ENCODE peak calls at places on chromosomes 6 and 20, in six cellular contexts. M is IMR-90; C is uterus; R is PC-3; Q is lower lobe of right lung; L is CD8-positive, alpha-beta memory T cell. K is an unnamed sample. For H3K9me3, the result is how much of the 10 kb centered on the place peaks cover.

GRCh38 chr20:3823881-3824280 is 3.5 kb downstream of the AP5S1 start:
- DNase-seq in R (no peak), L (no peak), C (no peak), M (no peak), Q (no peak), K (no peak)

GRCh38 chr6:83464741-83465140 is 33.9 kb upstream of the ME1 start:
- DNase-seq in C (no peak), M (no peak), L (no peak), Q (no peak), R (peak), K (no peak)

GRCh38 chr6:137497722-137498463 is 3.7 kb upstream of the OLIG3 start:
- DNase-seq in R (no peak), M (no peak), C (no peak), L (no peak), Q (peak), K (no peak)

GRCh38 chr6:158751842-158752424 is 67.2 kb downstream of the EZR start:
- DNase-seq in Q (no peak), C (no peak), M (no peak), R (no peak), L (no peak), K (no peak)

GRCh38 chr6:146598785-146599405 is at the start of gene ADGB:
- DNase-seq in Q (peak), L (no peak), C (no peak), M (peak), R (peak), K (no peak)

GRCh38 chr20:17676378-17676759 is 5.7 kb downstream of the RRBP1 start:
- DNase-seq in R (no peak), C (no peak), M (no peak), L (no peak), Q (no peak), K (no peak)

GRCh38 chr6:32920610-32921188 is 20.1 kb downstream of the HLA-DMB start:
- DNase-seq in M (no peak), Q (no peak), R (no peak), C (no peak), L (no peak), K (no peak)

GRCh38 chr6:21240709-21241108 is 352.8 kb upstream of the SOX4 start:
- DNase-seq in Q (no peak), C (no peak), L (no peak), M (peak), R (no peak), K (no peak)

GRCh38 chr6:23308166-23308565 is 738.8 kb downstream of the HDGFL1 start:
- DNase-seq in M (no peak), L (no peak), Q (no peak), R (peak), C (no peak), K (no peak)

GRCh38 chr6:135094403-135094821 is 39.8 kb upstream of the HBS1L start:
- DNase-seq in L (peak), M (peak), R (peak), Q (no peak), C (no peak), K (no peak)

GRCh38 chr6:26478985-26479278 is 21.2 kb upstream of the BTN1A1 start:
- DNase-seq in M (no peak), L (no peak), R (no peak), C (no peak), Q (no peak), K (no peak)

GRCh38 chr20:38337561-38338140 is 8.6 kb upstream of the LBP start:
- DNase-seq in M (no peak), L (no peak), C (no peak), R (peak), Q (no peak), K (no peak)

GRCh38 chr6:23547851-23548250 is 578.2 kb upstream of the NRSN1 start:
- DNase-seq in R (peak), C (no peak), M (no peak), L (no peak), Q (no peak), K (no peak)

GRCh38 chr20:19212524-19213502 is at the start of gene SLC24A3:
- DNase-seq in R (peak), Q (peak), L (no peak), C (peak), M (no peak), K (no peak)

GRCh38 chr20:40868568-40869223 is 159.9 kb upstream of the TOP1 start:
- DNase-seq in L (no peak), Q (no peak), R (no peak), M (peak), C (peak), K (no peak)

GRCh38 chr6:138824482-138825134 is 28.7 kb downstream of the ECT2L start:
- DNase-seq in M (peak), Q (no peak), R (no peak), L (no peak), C (no peak), K (no peak)

GRCh38 chr20:57661201-57662027 is 41.2 kb upstream of the ZBP1 start:
- DNase-seq in L (no peak), M (no peak), C (peak), Q (peak), R (no peak), K (peak)

GRCh38 chr6:35080821-35081425 is 60.2 kb downstream of the TCP11 start:
- DNase-seq in C (peak), R (no peak), M (no peak), L (no peak), Q (no peak), K (no peak)

GRCh38 chr20:63977392-63978276 is 1.8 kb downstream of the SAMD10 start:
- DNase-seq in C (no peak), L (peak), M (peak), R (peak), Q (no peak), K (no peak)

GRCh38 chr6:88567696-88568095 is 395.7 kb downstream of the RNGTT start:
- DNase-seq in R (no peak), Q (no peak), M (no peak), C (no peak), L (no peak), K (no peak)

GRCh38 chr20:29448806-29449470 is 1808.5 kb upstream of the DEFB115 start:
- DNase-seq in R (no peak), Q (no peak), L (no peak), M (no peak), C (no peak), K (no peak)

GRCh38 chr20:29443819-29444218 is 1813.6 kb upstream of the DEFB115 start:
- DNase-seq in C (no peak), L (no peak), R (no peak), M (no peak), Q (no peak), K (no peak)
- H3K9me3 ChIP-seq in C (under half), L (under half), R (under half), M (under half), Q (under half), K (under half)

GRCh38 chr6:168541307-168541706 is 100.3 kb downstream of the SMOC2 start:
- DNase-seq in C (no peak), Q (no peak), L (no peak), R (no peak), M (no peak), K (no peak)

GRCh38 chr6:168537485-168537884 is 96.5 kb downstream of the SMOC2 start:
- DNase-seq in C (no peak), L (no peak), R (no peak), M (no peak), Q (no peak), K (no peak)

GRCh38 chr6:168540713-168541291 is 99.8 kb downstream of the SMOC2 start:
- DNase-seq in R (no peak), M (no peak), L (no peak), C (no peak), Q (no peak), K (no peak)

GRCh38 chr6:168536665-168537249 is 95.8 kb downstream of the SMOC2 start:
- DNase-seq in M (no peak), L (no peak), Q (no peak), R (no peak), C (no peak), K (no peak)

DNA sequence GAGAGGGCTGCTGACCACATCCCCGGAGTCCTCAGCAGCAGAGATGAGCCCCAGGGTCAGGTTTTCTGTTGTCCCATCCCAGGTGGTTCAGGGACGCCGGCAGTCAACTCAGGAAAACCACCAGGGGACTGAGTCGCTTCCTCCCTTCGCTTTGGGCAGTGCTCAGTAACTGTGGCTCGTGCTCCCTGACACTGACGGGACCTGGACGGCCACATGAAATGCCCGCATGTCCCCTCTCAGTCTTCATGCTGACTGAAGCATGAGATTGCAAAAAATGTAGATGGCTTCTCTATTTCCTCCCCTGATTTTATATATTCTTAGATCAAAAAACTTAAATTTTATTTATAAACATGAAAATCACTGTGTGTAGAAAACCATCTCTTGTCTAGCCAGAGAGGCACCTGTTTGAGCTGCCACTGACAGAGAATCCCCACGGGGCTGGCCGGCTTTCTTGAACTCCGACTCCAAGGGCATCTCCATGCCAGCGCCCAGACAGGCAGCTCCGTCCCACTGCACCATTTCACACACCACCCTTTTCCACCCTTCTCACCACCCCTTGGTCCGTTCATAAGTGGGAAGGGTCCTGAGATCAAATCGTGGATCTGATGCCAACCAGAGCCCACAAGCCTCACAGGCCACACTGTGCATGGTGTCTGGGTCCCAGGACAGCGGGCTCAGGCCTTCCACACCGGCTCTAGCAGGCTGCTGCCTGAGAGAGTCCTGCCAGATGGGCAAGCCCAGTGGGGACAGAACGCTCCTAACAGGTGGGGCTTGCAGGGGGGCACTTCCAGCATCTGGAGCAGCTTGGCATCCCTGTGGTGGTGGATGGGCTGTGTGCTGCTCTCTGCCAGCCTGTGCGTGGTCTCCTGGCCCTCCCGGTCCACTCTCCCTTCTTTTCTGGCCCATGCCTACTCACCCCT is 98.2 kb downstream of the SMOC2 start:
- DNase-seq in C (no peak), L (no peak), Q (no peak), R (no peak), M (no peak), K (no peak)
- H3K9me3 ChIP-seq in C (under half), L (under half), Q (under half), R (under half), M (under half), K (under half)

GRCh38 chr6:109360281-109360680 is 22.0 kb downstream of the CD164 start:
- DNase-seq in L (no peak), M (no peak), R (no peak), Q (no peak), C (no peak), K (no peak)

GRCh38 chr6:109356237-109356636 is 26.0 kb downstream of the CD164 start:
- DNase-seq in L (no peak), Q (no peak), C (no peak), M (no peak), R (no peak), K (no peak)

GRCh38 chr6:109360791-109361190 is 21.5 kb downstream of the CD164 start:
- DNase-seq in R (no peak), L (no peak), C (no peak), M (no peak), Q (no peak), K (no peak)

GRCh38 chr6:109359248-109359647 is 23.0 kb downstream of the CD164 start:
- DNase-seq in Q (no peak), R (no peak), L (no peak), C (no peak), M (no peak), K (no peak)

GRCh38 chr6:109358204-109358603 is 24.1 kb downstream of the CD164 start:
- DNase-seq in R (no peak), C (no peak), Q (no peak), M (no peak), L (no peak), K (no peak)
- H3K9me3 ChIP-seq in R (under half), C (under half), Q (under half), M (under half), L (under half), K (under half)

DNA sequence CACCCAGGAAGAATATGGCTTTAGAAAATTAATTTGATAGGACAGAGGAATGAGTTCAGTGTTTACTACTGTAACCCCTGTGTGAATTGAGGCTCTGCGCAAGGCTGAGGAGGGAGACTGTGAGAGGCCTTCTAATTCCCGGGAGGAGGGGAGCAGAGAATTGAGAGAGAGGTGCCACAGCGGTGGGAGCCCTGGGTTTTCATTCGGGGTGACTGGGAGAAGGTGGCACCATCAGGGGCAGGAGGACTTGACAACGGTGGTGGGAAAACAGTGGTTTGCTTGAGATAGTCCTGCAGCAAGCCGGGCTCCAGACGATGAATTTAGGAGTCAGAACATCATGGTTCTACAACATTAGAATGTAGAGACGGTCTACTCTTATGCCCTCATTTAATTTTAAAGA is 9.2 kb downstream of the DUSP22 start:
- DNase-seq in Q (no peak), C (no peak), R (no peak), L (no peak), M (no peak), K (no peak)
- H3K9me3 ChIP-seq in Q (under half), C (under half), R (under half), L (under half), M (under half), K (under half)

GRCh38 chr20:24033560-24033959 is 45.0 kb upstream of the GGTLC1 start:
- DNase-seq in R (no peak), L (no peak), Q (no peak), C (no peak), M (no peak), K (no peak)

GRCh38 chr20:24033151-24033550 is 44.6 kb upstream of the GGTLC1 start:
- DNase-seq in M (no peak), C (no peak), R (no peak), Q (no peak), L (peak), K (no peak)

GRCh38 chr20:24039196-24039595 is 50.6 kb upstream of the GGTLC1 start:
- DNase-seq in M (no peak), R (no peak), Q (no peak), C (no peak), L (no peak), K (no peak)

GRCh38 chr20:24032412-24032898 is 43.9 kb upstream of the GGTLC1 start:
- DNase-seq in C (no peak), L (no peak), Q (no peak), M (no peak), R (no peak), K (no peak)

DNA sequence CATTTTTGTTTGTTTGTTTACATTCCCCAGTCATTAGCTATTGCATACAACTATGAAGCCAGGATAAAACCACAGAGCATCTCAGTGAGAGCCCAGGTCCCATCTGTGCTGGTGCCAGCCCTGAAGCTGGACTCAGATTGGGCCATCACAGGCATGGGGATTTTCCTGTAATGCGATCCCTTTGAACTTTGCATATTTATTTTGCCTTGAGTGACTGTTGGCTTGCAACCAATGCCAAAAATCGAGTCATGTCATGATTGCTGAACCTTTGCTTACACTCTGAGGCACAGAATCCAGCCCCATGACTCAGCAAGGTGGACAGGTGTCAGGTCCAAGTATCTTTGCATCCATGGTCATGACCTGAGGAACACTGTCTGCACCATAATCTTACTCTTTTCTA is 46.2 kb upstream of the GGTLC1 start:
- DNase-seq in Q (no peak), C (no peak), L (no peak), M (no peak), R (peak), K (no peak)
- H3K9me3 ChIP-seq in Q (under half), C (under half), L (under half), M (under half), R (under half), K (under half)

DNA sequence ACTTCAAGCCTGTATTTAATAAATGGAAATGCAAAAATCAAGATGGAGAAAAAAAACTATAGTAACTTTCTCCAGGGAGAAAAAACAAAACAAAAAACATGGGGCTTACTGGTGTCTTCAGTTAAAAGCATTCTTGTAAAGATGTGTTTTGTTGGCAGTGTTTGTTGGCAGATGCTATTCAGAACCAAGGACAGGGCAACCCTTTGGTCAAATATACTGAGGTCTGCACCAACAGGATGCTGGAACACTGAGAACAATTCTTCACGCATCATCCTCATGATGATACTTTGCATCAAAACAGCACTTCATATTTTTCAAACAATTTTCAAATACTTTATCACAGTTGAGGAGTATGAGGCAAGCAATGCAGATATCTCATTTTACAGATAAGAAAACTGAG is 63.7 kb upstream of the CBLN4 start:
- DNase-seq in C (no peak), L (no peak), Q (no peak), R (no peak), M (no peak), K (no peak)
- H3K9me3 ChIP-seq in C (under half), L (under half), Q (under half), R (under half), M (under half), K (under half)

GRCh38 chr6:326896-327537 is 34.7 kb downstream of the DUSP22 start:
- DNase-seq in C (no peak), M (no peak), L (no peak), R (no peak), Q (peak), K (no peak)
- H3K9me3 ChIP-seq in C (under half), M (under half), L (under half), R (under half), Q (under half), K (under half)

GRCh38 chr6:102981631-102982030 is 1588.1 kb downstream of the GRIK2 start:
- DNase-seq in C (no peak), M (no peak), R (no peak), Q (no peak), L (no peak), K (no peak)
- H3K9me3 ChIP-seq in C (under half), M (under half), R (under half), Q (under half), L (under half), K (under half)

DNA sequence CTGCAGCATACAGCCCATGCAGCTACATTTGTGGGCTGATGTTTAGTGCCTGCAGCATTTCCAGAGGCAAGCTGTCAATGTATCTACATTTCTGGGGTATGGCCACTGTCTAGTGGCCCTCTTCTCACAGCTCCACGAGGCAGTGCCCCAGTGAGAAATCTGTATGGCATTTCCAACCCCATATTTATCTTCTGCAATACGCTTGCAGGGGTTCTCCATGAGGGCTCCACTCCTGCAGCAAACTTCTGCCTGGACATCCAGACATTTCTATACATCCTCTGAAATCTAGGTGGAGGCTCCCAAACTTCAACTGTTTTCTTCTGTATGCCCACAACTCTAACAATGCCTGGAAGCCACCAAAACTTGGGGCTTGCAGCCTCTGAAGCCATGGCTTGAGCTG is 502.3 kb downstream of the C6orf118 start:
- DNase-seq in Q (no peak), M (no peak), L (no peak), C (no peak), R (no peak), K (no peak)
- H3K9me3 ChIP-seq in Q (under half), M (under half), L (under half), C (under half), R (under half), K (under half)

DNA sequence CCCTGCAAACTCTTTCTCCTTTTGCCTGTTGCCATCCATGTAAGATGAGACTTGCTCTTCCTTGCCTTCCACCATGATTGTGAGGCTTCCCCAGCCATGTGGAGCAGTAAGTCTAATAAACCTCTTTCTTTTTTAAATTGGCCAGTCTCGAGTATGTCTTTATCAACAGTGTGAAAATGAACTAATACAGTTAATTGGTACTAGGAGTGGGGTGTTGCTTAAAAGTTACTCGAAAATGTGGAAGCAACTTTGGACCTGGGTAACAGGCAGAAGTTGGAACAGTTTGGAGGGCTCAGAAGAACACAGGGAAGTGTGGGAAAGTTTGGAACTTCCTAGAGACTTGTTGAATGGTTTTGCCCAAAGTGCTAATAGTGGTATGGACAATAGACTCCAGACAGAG is 359.2 kb upstream of the KHDRBS2 start:
- DNase-seq in C (no peak), M (no peak), R (no peak), Q (no peak), L (no peak), K (no peak)
- H3K9me3 ChIP-seq in C (under half), M (under half), R (under half), Q (under half), L (under half), K (under half)

K was measured in T-helper 17 cell.